ENCODE peak calls at places on chromosomes 7 and 10, in eight cellular contexts. C is MV-4-11; I is cardiac muscle cell; W is stimulated activated naive CD8-positive, alpha-beta T cell treated with anti-CD3 and anti-CD28 coated beads, Interleukin-15, Interleukin-2, amounts not matched to agents 100 U/mL and 50 U/mL, for 24 hours; F is tibial artery; G is endothelial cell of umbilical vein; N is heart right ventricle; M is small intestine. Y is an unnamed sample.

GRCh38 chr10:77051837-77052236 is 585.8 kb downstream of the KCNMA1 start:
- DNase-seq in C (no peak), I (no peak), W (no peak), F (no peak), G (no peak), N (no peak), M (no peak), Y (no peak)

GRCh38 chr7:138338361-138338760 is 121.7 kb upstream of the TRIM24 start:
- DNase-seq in C (no peak), I (peak; percentile 95), W (no peak), F (no peak), G (peak; percentile 83), N (peak; percentile 58), M (no peak), Y (no peak)

GRCh38 chr7:2811476-2812118 is 32.5 kb downstream of the GNA12 start:
- DNase-seq in C (peak; percentile 53), I (peak; percentile 75), W (no peak), F (peak; percentile 74), G (no peak), N (peak; percentile 42), M (no peak), Y (peak; percentile 55)

GRCh38 chr7:112157072-112157471 is 49.1 kb downstream of the DOCK4 start:
- DNase-seq in C (peak; percentile 48), I (peak; percentile 92), W (no peak), F (no peak), G (no peak), N (no peak), M (no peak), Y (no peak)

GRCh38 chr10:65365878-65366277 is 1560.0 kb upstream of the LRRTM3 start:
- DNase-seq in C (no peak), I (no peak), W (no peak), F (no peak), G (no peak), N (no peak), M (no peak), Y (no peak)

GRCh38 chr10:62335326-62335725 is 38.8 kb upstream of the ZNF365 start:
- DNase-seq in C (no peak), I (peak; percentile 7), W (no peak), F (no peak), G (peak; percentile 3), N (no peak), M (no peak), Y (no peak)

GRCh38 chr10:73892314-73893080 is 18.1 kb upstream of the CAMK2G start:
- DNase-seq in C (no peak), I (peak; percentile 71), W (no peak), F (no peak), G (no peak), N (no peak), M (no peak), Y (no peak)

GRCh38 chr7:140082770-140083169 is 20.0 kb upstream of the PARP12 start:
- DNase-seq in C (no peak), I (no peak), W (no peak), F (no peak), G (no peak), N (no peak), M (no peak), Y (no peak)

GRCh38 chr7:21784989-21785388 is 160.7 kb downstream of the CDCA7L start:
- DNase-seq in C (no peak), I (no peak), W (no peak), F (no peak), G (no peak), N (no peak), M (no peak), Y (no peak)

GRCh38 chr10:29377333-29377961 is 88.6 kb downstream of the LYZL1 start:
- DNase-seq in C (peak; percentile 28), I (peak; percentile 50), W (no peak), F (no peak), G (peak; percentile 30), N (no peak), M (peak; percentile 13), Y (no peak)

GRCh38 chr10:6562221-6562620 is 17.9 kb downstream of the PRKCQ start:
- DNase-seq in C (peak; percentile 15), I (no peak), W (no peak), F (no peak), G (no peak), N (no peak), M (no peak), Y (no peak)

GRCh38 chr10:3464760-3465405 is 292.3 kb upstream of the PITRM1 start:
- DNase-seq in C (no peak), I (peak; percentile 62), W (no peak), F (no peak), G (no peak), N (no peak), M (peak; percentile 62), Y (no peak)

GRCh38 chr10:73650537-73651331 is 5.1 kb downstream of the SYNPO2L start:
- DNase-seq in C (peak; percentile 98), I (peak; percentile 50), W (no peak), F (no peak), G (no peak), N (peak; percentile 58), M (no peak), Y (no peak)

GRCh38 chr7:93889261-93889660 is 1.3 kb downstream of the TFPI2 start:
- DNase-seq in C (no peak), I (peak; percentile 70), W (no peak), F (no peak), G (no peak), N (no peak), M (no peak), Y (no peak)

GRCh38 chr10:71260622-71261325 is 48.4 kb downstream of the UNC5B start:
- DNase-seq in C (no peak), I (peak; percentile 95), W (no peak), F (no peak), G (no peak), N (peak; percentile 62), M (no peak), Y (peak; percentile 73)

Y was measured in left lung.